ENCODE peak calls at places on chromosome 12, in ten cellular contexts. One of them, this sample, is unnamed.

GRCh38 chr12:48459259-48459658 is 13.1 kb upstream of the ANP32D start:
- DNase-seq in ovary: no peak
- DNase-seq in myocyte: no peak
- DNase-seq in NCI-H510A: no peak
- DNase-seq in Daoy: no peak
- DNase-seq in anterior cingulate cortex: no peak
- DNase-seq in GM23248: no peak
- DNase-seq in HL-60: no peak
- DNase-seq in ACHN: no peak
- DNase-seq in T47D: no peak
- DNase-seq in this sample: no peak

GRCh38 chr12:97169922-97170321 is 262.9 kb downstream of the NEDD1 start:
- DNase-seq in myocyte: no peak
- DNase-seq in ACHN: no peak
- DNase-seq in ovary: no peak
- DNase-seq in Daoy: no peak
- DNase-seq in T47D: no peak
- DNase-seq in GM23248: no peak
- DNase-seq in NCI-H510A: no peak
- DNase-seq in anterior cingulate cortex: no peak
- DNase-seq in HL-60: no peak
- DNase-seq in this sample: no peak

GRCh38 chr12:43336962-43337555 is 214.9 kb downstream of the ADAMTS20 start:
- DNase-seq in ACHN: peak
- DNase-seq in myocyte: peak
- DNase-seq in GM23248: peak
- DNase-seq in HL-60: peak
- DNase-seq in T47D: no peak
- DNase-seq in NCI-H510A: no peak
- DNase-seq in ovary: no peak
- DNase-seq in Daoy: no peak
- DNase-seq in anterior cingulate cortex: no peak
- DNase-seq in this sample: no peak

GRCh38 chr12:124497658-124498057 is 69.8 kb downstream of the NCOR2 start:
- DNase-seq in T47D: no peak
- DNase-seq in HL-60: no peak
- DNase-seq in ovary: no peak
- DNase-seq in NCI-H510A: no peak
- DNase-seq in myocyte: peak
- DNase-seq in anterior cingulate cortex: no peak
- DNase-seq in ACHN: no peak
- DNase-seq in Daoy: peak
- DNase-seq in GM23248: peak
- DNase-seq in this sample: no peak

GRCh38 chr12:127811988-127812387 is 455.0 kb upstream of the TMEM132C start:
- DNase-seq in myocyte: peak
- DNase-seq in NCI-H510A: peak
- DNase-seq in anterior cingulate cortex: peak
- DNase-seq in ovary: no peak
- DNase-seq in T47D: no peak
- DNase-seq in Daoy: peak
- DNase-seq in ACHN: no peak
- DNase-seq in GM23248: peak
- DNase-seq in HL-60: no peak
- DNase-seq in this sample: peak

GRCh38 chr12:41242613-41243012 is 54.5 kb downstream of the PDZRN4 start:
- DNase-seq in myocyte: no peak
- DNase-seq in T47D: no peak
- DNase-seq in GM23248: no peak
- DNase-seq in ovary: no peak
- DNase-seq in ACHN: no peak
- DNase-seq in Daoy: no peak
- DNase-seq in anterior cingulate cortex: no peak
- DNase-seq in NCI-H510A: no peak
- DNase-seq in HL-60: no peak
- DNase-seq in this sample: no peak

GRCh38 chr12:116454950-116455447 is 104.2 kb upstream of the MAP1LC3B2 start:
- DNase-seq in T47D: no peak
- DNase-seq in ACHN: peak
- DNase-seq in myocyte: peak
- DNase-seq in GM23248: peak
- DNase-seq in Daoy: peak
- DNase-seq in HL-60: no peak
- DNase-seq in NCI-H510A: no peak
- DNase-seq in ovary: no peak
- DNase-seq in anterior cingulate cortex: no peak
- DNase-seq in this sample: no peak

GRCh38 chr12:7351177-7351576 is 47.3 kb downstream of the ACSM4 start:
- DNase-seq in ACHN: peak
- DNase-seq in GM23248: no peak
- DNase-seq in ovary: no peak
- DNase-seq in NCI-H510A: no peak
- DNase-seq in HL-60: no peak
- DNase-seq in Daoy: peak
- DNase-seq in myocyte: peak
- DNase-seq in T47D: no peak
- DNase-seq in anterior cingulate cortex: no peak
- DNase-seq in this sample: no peak

GRCh38 chr12:49088932-49089330 is 5.7 kb downstream of the DHH start:
- DNase-seq in NCI-H510A: no peak
- DNase-seq in HL-60: no peak
- DNase-seq in ovary: no peak
- DNase-seq in T47D: no peak
- DNase-seq in ACHN: no peak
- DNase-seq in myocyte: no peak
- DNase-seq in anterior cingulate cortex: no peak
- DNase-seq in GM23248: no peak
- DNase-seq in Daoy: no peak
- DNase-seq in this sample: no peak

GRCh38 chr12:71503579-71504470 is 64.2 kb downstream of the LGR5 start:
- DNase-seq in HL-60: no peak
- DNase-seq in ovary: no peak
- DNase-seq in ACHN: no peak
- DNase-seq in Daoy: peak
- DNase-seq in GM23248: no peak
- DNase-seq in anterior cingulate cortex: no peak
- DNase-seq in T47D: no peak
- DNase-seq in NCI-H510A: no peak
- DNase-seq in myocyte: no peak
- DNase-seq in this sample: peak

GRCh38 chr12:50326636-50327284 is 43.4 kb upstream of the LIMA1 start:
- DNase-seq in ACHN: no peak
- DNase-seq in ovary: no peak
- DNase-seq in anterior cingulate cortex: no peak
- DNase-seq in myocyte: peak
- DNase-seq in Daoy: peak
- DNase-seq in NCI-H510A: no peak
- DNase-seq in GM23248: peak
- DNase-seq in T47D: no peak
- DNase-seq in HL-60: no peak
- DNase-seq in this sample: no peak

GRCh38 chr12:6236641-6236940 is 36.4 kb downstream of the CD9 start:
- DNase-seq in GM23248: no peak
- DNase-seq in ACHN: no peak
- DNase-seq in NCI-H510A: no peak
- DNase-seq in ovary: no peak
- DNase-seq in T47D: no peak
- DNase-seq in anterior cingulate cortex: no peak
- DNase-seq in myocyte: no peak
- DNase-seq in HL-60: no peak
- DNase-seq in Daoy: no peak
- DNase-seq in this sample: no peak

This sample was measured in NCI-H187 treated with DMSO at 0.1 percent for 48 hours.